ENCODE peak calls at places on chromosomes 11 and 22, in five cellular contexts. A, L, V, U and Y are unnamed samples.

GRCh38 chr22:37137903-37138665 is 11.6 kb downstream of the IL2RB start:
- DNase-seq in L (no peak), U (no peak), V (no peak), A (no peak), Y (no peak)

GRCh38 chr22:46352691-46353386 is 17.3 kb downstream of the TRMU start:
- DNase-seq in L (no peak), V (peak), A (peak), U (no peak), Y (peak)

GRCh38 chr22:45268167-45268957 is 16.4 kb upstream of the UPK3A start:
- DNase-seq in L (peak), V (no peak), A (peak), U (peak), Y (peak)

GRCh38 chr11:79547256-79547655 is 106.4 kb upstream of the TENM4 start:
- DNase-seq in U (no peak), L (no peak), A (no peak), V (no peak), Y (no peak)

GRCh38 chr22:30225220-30225922 is 21.2 kb downstream of the LIF start:
- DNase-seq in V (no peak), L (no peak), U (no peak), A (no peak), Y (no peak)

GRCh38 chr11:62671604-62672528 is at the start of the genes LBHD1 and UQCC3:
- DNase-seq in L (peak), U (peak), A (peak), V (peak), Y (peak)

GRCh38 chr11:116217441-116217840 is 555.3 kb downstream of the BUD13 start:
- DNase-seq in V (no peak), A (no peak), L (no peak), U (no peak), Y (no peak)

GRCh38 chr11:65478411-65479183 is 20.2 kb upstream of the MALAT1 start:
- DNase-seq in V (peak), U (no peak), A (no peak), L (no peak), Y (no peak)

GRCh38 chr11:100791103-100791502 is 104.0 kb downstream of the ARHGAP42 start:
- DNase-seq in U (no peak), L (no peak), A (peak), V (no peak), Y (no peak)

GRCh38 chr11:125164091-125164421 is 495 bp upstream of the PKNOX2 start:
- DNase-seq in A (no peak), U (no peak), V (no peak), L (no peak), Y (no peak)

GRCh38 chr11:43222215-43222614 is 89.6 kb upstream of the API5 start:
- DNase-seq in U (no peak), V (peak), L (no peak), A (no peak), Y (no peak)

GRCh38 chr11:68680541-68681231 is 3.7 kb upstream of the GAL start:
- DNase-seq in U (no peak), V (no peak), A (peak), L (no peak), Y (no peak)

GRCh38 chr11:34264266-34265110 is 93.3 kb downstream of the ABTB2 start:
- DNase-seq in V (no peak), L (no peak), A (no peak), U (no peak), Y (no peak)

GRCh38 chr11:63592975-63593395 is 21.2 kb downstream of the PLAAT3 start:
- DNase-seq in V (peak), U (peak), L (no peak), A (no peak), Y (no peak)

GRCh38 chr11:62124186-62125113 is 639 bp downstream of the INCENP start:
- DNase-seq in L (no peak), A (no peak), U (no peak), V (peak), Y (peak)

GRCh38 chr11:66292543-66293332 is 1.0 kb downstream of the TMEM151A start:
- DNase-seq in A (no peak), V (no peak), L (no peak), U (peak), Y (no peak)

GRCh38 chr22:39317084-39317755 is 2.2 kb downstream of the RPL3 start:
- DNase-seq in U (no peak), V (no peak), A (peak), L (no peak), Y (peak)

GRCh38 chr11:56783448-56784041 is 35.0 kb upstream of the OR9G4 start:
- DNase-seq in V (peak), U (no peak), L (peak), A (no peak), Y (peak)

GRCh38 chr11:86570457-86570856 is 102.0 kb downstream of the ME3 start:
- DNase-seq in U (no peak), L (no peak), A (no peak), V (no peak), Y (no peak)

GRCh38 chr22:50548913-50549790 is 3.5 kb downstream of the KLHDC7B start:
- DNase-seq in A (no peak), U (peak), L (no peak), V (no peak), Y (no peak)

GRCh38 chr11:87462171-87462570 is 424.4 kb downstream of the TMEM135 start:
- DNase-seq in A (no peak), U (no peak), V (no peak), L (no peak), Y (no peak)

GRCh38 chr11:114986365-114986764 is 308.0 kb downstream of the NXPE2 start:
- DNase-seq in V (no peak), A (no peak), U (no peak), L (no peak), Y (no peak)

GRCh38 chr11:8223513-8223899 is 40.2 kb downstream of the LMO1 start:
- DNase-seq in L (no peak), A (no peak), V (peak), U (no peak), Y (no peak)

GRCh38 chr22:49512471-49512870 is 315.2 kb downstream of the BRD1 start:
- DNase-seq in L (no peak), A (no peak), U (no peak), V (no peak), Y (no peak)

GRCh38 chr11:1199689-1200610 is 22.9 kb upstream of the MUC5B start:
- DNase-seq in L (no peak), A (peak), V (no peak), U (no peak), Y (no peak)

GRCh38 chr11:35629914-35630313 is 11.7 kb downstream of the FJX1 start:
- DNase-seq in L (no peak), A (no peak), U (no peak), V (peak), Y (peak)

GRCh38 chr11:6962673-6963072 is 36.4 kb downstream of the ZNF215 start:
- DNase-seq in U (no peak), L (no peak), V (no peak), A (no peak), Y (no peak)

GRCh38 chr11:75308116-75308515 is 43.3 kb downstream of the ARRB1 start:
- DNase-seq in U (no peak), L (no peak), V (no peak), A (no peak), Y (no peak)

GRCh38 chr11:75305993-75306392 is 45.5 kb downstream of the ARRB1 start:
- DNase-seq in A (no peak), L (no peak), U (no peak), V (no peak), Y (no peak)

GRCh38 chr11:75308986-75309385 is 42.5 kb downstream of the ARRB1 start:
- DNase-seq in U (no peak), A (no peak), L (no peak), V (no peak), Y (no peak)

GRCh38 chr11:75307058-75307457 is 44.4 kb downstream of the ARRB1 start:
- DNase-seq in L (no peak), U (no peak), A (no peak), V (no peak), Y (no peak)

GRCh38 chr11:75306529-75306928 is 44.9 kb downstream of the ARRB1 start:
- DNase-seq in L (no peak), V (no peak), U (no peak), A (no peak), Y (no peak)
- H2AFZ ChIP-seq in L (no peak), V (no peak), U (no peak), A (no peak), Y (no peak)

GRCh38 chr11:13782395-13783080 is 114.1 kb downstream of the FAR1 start:
- DNase-seq in A (no peak), L (no peak), U (no peak), V (no peak), Y (no peak)
- H2BK15ac ChIP-seq in A (no peak), L (no peak), U (no peak), V (no peak), Y (no peak)

GRCh38 chr11:70415176-70415575 is 16.8 kb downstream of the CTTN start:
- DNase-seq in L (no peak), U (no peak), V (peak), A (no peak), Y (peak)

GRCh38 chr11:70415642-70416395 is 17.5 kb downstream of the CTTN start:
- DNase-seq in L (no peak), U (no peak), A (no peak), V (peak), Y (no peak)

GRCh38 chr11:70416881-70417280 is 18.6 kb downstream of the CTTN start:
- DNase-seq in A (no peak), L (no peak), V (no peak), U (no peak), Y (no peak)

GRCh38 chr11:70413151-70413550 is 14.8 kb downstream of the CTTN start:
- DNase-seq in V (no peak), L (no peak), A (no peak), U (no peak), Y (no peak)

DNA sequence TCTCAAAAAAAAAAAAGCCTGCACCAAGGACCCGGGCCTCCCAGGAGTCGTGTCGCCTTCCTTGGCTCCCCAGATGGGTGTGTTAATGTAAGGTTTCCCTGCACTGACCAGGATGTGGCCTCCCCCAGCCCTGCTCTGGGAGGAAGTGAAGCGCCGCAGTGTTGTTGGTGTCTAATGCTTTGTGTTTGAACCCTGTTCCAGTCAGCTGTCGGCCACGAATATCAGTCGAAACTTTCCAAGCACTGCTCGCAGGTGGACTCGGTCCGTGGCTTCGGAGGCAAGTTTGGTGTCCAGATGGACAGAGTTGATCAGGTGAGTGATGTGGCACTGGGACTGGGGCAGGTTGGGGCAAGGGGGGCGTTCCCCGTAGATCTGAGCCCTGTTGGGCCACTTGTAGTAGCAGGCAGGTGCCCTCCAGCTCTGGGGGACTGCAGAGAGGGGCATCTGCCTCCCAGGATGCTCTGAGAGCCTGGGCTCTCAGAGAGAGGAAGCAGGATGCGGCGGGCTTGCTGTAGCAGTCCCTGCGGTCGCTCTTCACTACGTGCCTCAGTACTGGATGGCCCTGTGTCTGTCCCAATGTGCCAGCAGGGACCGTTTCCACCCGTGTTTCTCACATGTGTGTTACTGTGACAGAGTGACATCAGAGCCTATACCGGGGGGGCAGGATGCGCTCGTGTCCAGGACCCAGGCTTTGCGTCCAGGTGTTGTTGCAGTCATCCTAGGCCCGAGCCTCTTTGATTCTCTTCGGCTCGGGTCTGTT is 16.2 kb downstream of the CTTN start:
- DNase-seq in A (no peak), U (no peak), V (no peak), L (no peak), Y (no peak)
- H2AFZ ChIP-seq in A (no peak), U (no peak), V (no peak), L (no peak), Y (no peak)

GRCh38 chr22:48100685-48101417 is 1338.4 kb downstream of the TBC1D22A start:
- DNase-seq in A (peak), V (no peak), U (peak), L (no peak), Y (no peak)

GRCh38 chr22:48103126-48103875 is 1340.9 kb downstream of the TBC1D22A start:
- DNase-seq in A (no peak), U (peak), L (no peak), V (no peak), Y (no peak)

GRCh38 chr22:48102581-48102980 is 1340.1 kb downstream of the TBC1D22A start:
- DNase-seq in U (no peak), L (no peak), V (no peak), A (peak), Y (no peak)

GRCh38 chr22:48099671-48100070 is 1337.2 kb downstream of the TBC1D22A start:
- DNase-seq in V (no peak), A (peak), U (no peak), L (no peak), Y (no peak)

GRCh38 chr22:48101704-48102103 is 1339.3 kb downstream of the TBC1D22A start:
- DNase-seq in V (no peak), U (peak), A (peak), L (no peak), Y (no peak)
- H2BK15ac ChIP-seq in V (no peak), U (no peak), A (no peak), L (no peak), Y (no peak)

DNA sequence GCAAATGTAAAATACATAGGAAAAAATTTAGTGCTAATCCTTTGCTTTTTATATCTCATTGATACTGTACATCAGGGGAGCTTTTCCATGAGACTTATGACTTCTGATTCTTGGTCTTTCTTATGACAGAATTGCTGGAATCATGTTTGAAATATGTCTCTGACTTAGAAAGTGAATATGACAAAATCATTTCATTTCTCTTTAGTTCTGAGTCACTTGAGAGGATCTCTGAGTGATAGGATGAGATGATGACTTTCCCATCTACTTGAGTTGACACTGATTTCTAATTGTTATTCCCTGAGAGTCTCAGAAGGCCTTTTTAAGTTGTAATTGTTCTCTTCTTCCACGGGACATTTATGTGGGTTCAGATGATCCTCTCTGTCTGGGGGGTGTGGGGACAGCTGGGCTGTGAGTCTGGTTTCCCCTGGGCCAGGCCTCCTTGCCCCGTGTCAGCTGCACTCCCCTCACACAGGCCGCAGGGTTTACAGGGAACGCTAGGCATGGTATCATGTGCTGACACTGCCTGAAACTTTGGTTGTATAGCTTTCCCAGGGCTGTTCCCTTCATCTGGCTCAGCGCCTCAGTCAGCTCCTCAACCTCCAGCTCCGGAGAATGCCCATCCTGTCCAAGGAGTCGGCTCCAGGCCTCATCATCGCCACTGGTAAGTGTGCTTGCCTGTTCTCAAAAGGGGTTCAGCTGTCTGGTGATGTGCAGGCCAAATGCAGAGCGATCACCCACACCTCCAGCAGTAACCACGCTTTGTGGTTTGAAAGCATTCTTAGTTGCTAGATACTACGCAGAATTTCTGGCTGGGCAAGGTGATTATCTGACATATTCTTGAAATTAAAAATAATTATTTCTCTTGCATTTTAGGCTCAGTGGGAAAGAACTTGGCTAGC is 69.5 kb upstream of the SORL1-AS1 start:
- DNase-seq in V (no peak), L (no peak), A (no peak), U (no peak), Y (no peak)
- H2AFZ ChIP-seq in V (no peak), L (no peak), A (no peak), U (no peak), Y (no peak)

GRCh38 chr11:27214713-27215112 is 148.3 kb downstream of the CCDC34 start:
- DNase-seq in V (no peak), A (no peak), L (no peak), U (peak), Y (no peak)
- H2BK15ac ChIP-seq in V (no peak), A (no peak), L (no peak), U (no peak), Y (no peak)

GRCh38 chr22:23838686-23839468 is at the start of gene DERL3:
- DNase-seq in L (peak), V (peak), U (peak), A (peak), Y (peak)
- H2AFZ ChIP-seq in L (peak), V (peak), U (no peak), A (no peak), Y (peak)

DNA sequence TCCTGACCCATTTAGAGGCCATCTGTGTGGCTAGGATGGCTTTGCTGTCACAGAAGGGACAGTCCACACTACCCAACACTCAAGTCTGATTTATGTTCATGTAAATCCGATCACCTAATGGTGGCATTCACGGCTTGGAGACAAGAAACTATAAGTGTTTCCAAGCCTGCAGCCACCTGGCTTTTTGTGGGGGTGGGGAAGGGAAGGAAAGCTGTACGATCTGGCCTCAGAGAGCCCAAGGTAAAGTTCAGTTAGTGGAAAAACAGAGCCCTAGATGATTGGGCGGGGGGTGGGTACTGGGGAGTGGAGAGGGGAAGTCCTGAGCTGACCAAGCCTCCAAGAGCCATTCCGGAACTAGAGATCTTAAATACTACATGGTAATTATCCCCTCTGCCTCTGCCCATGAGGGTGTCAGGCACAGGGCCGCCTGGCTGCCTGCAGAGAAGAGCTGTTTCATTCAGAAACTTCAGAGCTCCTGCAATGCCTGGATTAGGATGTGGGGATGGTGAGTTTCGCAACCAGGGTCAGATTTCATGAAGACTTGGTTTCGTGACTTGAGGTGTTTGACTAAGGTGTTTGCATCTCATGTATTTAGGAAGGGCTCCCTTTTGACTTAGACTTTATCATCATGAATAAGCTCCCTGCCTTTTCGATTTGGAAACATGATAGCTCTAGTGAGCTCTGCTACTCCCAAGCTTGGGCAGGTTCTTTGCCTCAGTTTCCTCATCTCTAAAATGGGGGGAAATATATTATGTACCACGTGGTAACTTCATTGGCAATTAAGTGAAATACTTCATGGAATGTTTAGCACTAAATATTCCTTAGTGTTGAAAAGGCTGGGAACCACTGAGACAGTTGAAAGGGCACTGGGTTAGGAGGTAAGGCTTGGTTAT is 9.0 kb downstream of the TIMP3 start:
- DNase-seq in L (no peak), V (peak), U (no peak), A (peak), Y (no peak)
- H2BK15ac ChIP-seq in L (no peak), V (no peak), U (no peak), A (no peak), Y (no peak)